ENCODE peak calls at places on chromosomes 16 and 17, in five cellular contexts. One of them, this sample, is unnamed.

GRCh38 chr16:79261461-79261860 is 339.1 kb downstream of the MAF start:
- DNase-seq in adrenal gland: peak; percentile 50
- DNase-seq in prostate gland: no peak
- DNase-seq in lower lobe of right lung: peak; percentile 64
- DNase-seq in MM.1S: no peak
- DNase-seq in this sample: no peak

GRCh38 chr16:65414284-65414984 is 292.6 kb upstream of the CDH11 start:
- DNase-seq in adrenal gland: peak; percentile 82
- DNase-seq in prostate gland: no peak
- DNase-seq in lower lobe of right lung: no peak
- DNase-seq in MM.1S: peak; percentile 72
- DNase-seq in this sample: no peak

GRCh38 chr17:74235040-74235581 is 21.7 kb downstream of the TTYH2 start:
- DNase-seq in adrenal gland: no peak
- DNase-seq in prostate gland: no peak
- DNase-seq in lower lobe of right lung: no peak
- DNase-seq in MM.1S: peak; percentile 33
- DNase-seq in this sample: no peak

GRCh38 chr17:44439168-44439567 is 49.7 kb upstream of the ITGA2B start:
- DNase-seq in adrenal gland: no peak
- DNase-seq in prostate gland: no peak
- DNase-seq in lower lobe of right lung: no peak
- DNase-seq in MM.1S: no peak
- DNase-seq in this sample: no peak

GRCh38 chr16:83948914-83949723 is 3.9 kb upstream of the OSGIN1 start:
- DNase-seq in adrenal gland: no peak
- DNase-seq in prostate gland: no peak
- DNase-seq in lower lobe of right lung: no peak
- DNase-seq in MM.1S: no peak
- DNase-seq in this sample: no peak

GRCh38 chr16:87708881-87709638 is 56.7 kb downstream of the KLHDC4 start:
- DNase-seq in adrenal gland: no peak
- DNase-seq in prostate gland: no peak
- DNase-seq in lower lobe of right lung: no peak
- DNase-seq in MM.1S: no peak
- DNase-seq in this sample: no peak

GRCh38 chr17:58414596-58414997 is 2.7 kb downstream of the RNF43 start:
- DNase-seq in adrenal gland: no peak
- DNase-seq in prostate gland: no peak
- DNase-seq in lower lobe of right lung: no peak
- DNase-seq in MM.1S: no peak
- DNase-seq in this sample: no peak

GRCh38 chr17:65228734-65229390 is 91.7 kb downstream of the RGS9 start:
- DNase-seq in adrenal gland: no peak
- DNase-seq in prostate gland: no peak
- DNase-seq in lower lobe of right lung: no peak
- DNase-seq in MM.1S: no peak
- DNase-seq in this sample: peak; percentile 85

GRCh38 chr16:87657621-87658192 is 55.4 kb downstream of the JPH3 start:
- DNase-seq in adrenal gland: no peak
- DNase-seq in prostate gland: no peak
- DNase-seq in lower lobe of right lung: no peak
- DNase-seq in MM.1S: no peak
- DNase-seq in this sample: no peak

GRCh38 chr17:39601758-39602532 is 5.8 kb downstream of the NEUROD2 start:
- DNase-seq in adrenal gland: no peak
- DNase-seq in prostate gland: no peak
- DNase-seq in lower lobe of right lung: no peak
- DNase-seq in MM.1S: no peak
- DNase-seq in this sample: no peak

GRCh38 chr16:23847938-23848337 is 12.2 kb downstream of the PRKCB start:
- DNase-seq in adrenal gland: no peak
- DNase-seq in prostate gland: no peak
- DNase-seq in lower lobe of right lung: no peak
- DNase-seq in MM.1S: no peak
- DNase-seq in this sample: no peak

GRCh38 chr17:2259769-2260536 is 43.6 kb downstream of the SMG6 start:
- DNase-seq in adrenal gland: no peak
- DNase-seq in prostate gland: no peak
- DNase-seq in lower lobe of right lung: no peak
- DNase-seq in MM.1S: peak; percentile 89
- DNase-seq in this sample: no peak

GRCh38 chr16:30923554-30924085 is at the start of gene FBXL19:
- DNase-seq in adrenal gland: peak; percentile 11
- DNase-seq in prostate gland: no peak
- DNase-seq in lower lobe of right lung: peak; percentile 62
- DNase-seq in MM.1S: no peak
- DNase-seq in this sample: peak; percentile 53

GRCh38 chr16:10663146-10663545 is 31.6 kb downstream of the TEKT5 start:
- DNase-seq in adrenal gland: no peak
- DNase-seq in prostate gland: no peak
- DNase-seq in lower lobe of right lung: no peak
- DNase-seq in MM.1S: no peak
- DNase-seq in this sample: no peak

GRCh38 chr17:4179071-4179470 is 36.1 kb downstream of the CYB5D2 start:
- DNase-seq in adrenal gland: no peak
- DNase-seq in prostate gland: no peak
- DNase-seq in lower lobe of right lung: no peak
- DNase-seq in MM.1S: no peak
- DNase-seq in this sample: no peak

GRCh38 chr17:76805319-76805718 is 62.9 kb upstream of the MGAT5B start:
- DNase-seq in adrenal gland: no peak
- DNase-seq in prostate gland: no peak
- DNase-seq in lower lobe of right lung: no peak
- DNase-seq in MM.1S: no peak
- DNase-seq in this sample: no peak

GRCh38 chr17:46925185-46925858 is 2.4 kb downstream of the GOSR2 start:
- DNase-seq in adrenal gland: no peak
- DNase-seq in prostate gland: no peak
- DNase-seq in lower lobe of right lung: no peak
- DNase-seq in MM.1S: no peak
- DNase-seq in this sample: no peak
- H3K4me1 ChIP-seq in adrenal gland: peaks cover 14% of the 10 kb centered on the region
- H3K4me1 ChIP-seq in prostate gland: no peaks in the 10 kb centered on the region
- H3K4me1 ChIP-seq in lower lobe of right lung: peaks cover 59% of the 10 kb centered on the region
- H3K4me1 ChIP-seq in MM.1S: peaks cover 22% of the 10 kb centered on the region
- H3K4me1 ChIP-seq in this sample: peaks cover 16% of the 10 kb centered on the region

GRCh38 chr16:75379911-75380847 is 53.1 kb downstream of the CFDP1 start:
- DNase-seq in adrenal gland: no peak
- DNase-seq in prostate gland: no peak
- DNase-seq in lower lobe of right lung: peak; percentile 54
- DNase-seq in MM.1S: peak; percentile 56
- DNase-seq in this sample: no peak
- H3K4me1 ChIP-seq in adrenal gland: no peaks in the 10 kb centered on the region
- H3K4me1 ChIP-seq in prostate gland: no peaks in the 10 kb centered on the region
- H3K4me1 ChIP-seq in lower lobe of right lung: peaks cover 44% of the 10 kb centered on the region
- H3K4me1 ChIP-seq in MM.1S: peaks cover 14% of the 10 kb centered on the region
- H3K4me1 ChIP-seq in this sample: no peaks in the 10 kb centered on the region

GRCh38 chr16:684067-684794 is at the start of gene JMJD8:
- DNase-seq in adrenal gland: peak; percentile 98
- DNase-seq in prostate gland: peak; percentile 96
- DNase-seq in lower lobe of right lung: peak; percentile 99
- DNase-seq in MM.1S: peak; percentile 90
- DNase-seq in this sample: peak; percentile 99

GRCh38 chr16:682493-683395 is 1.4 kb downstream of the JMJD8 start:
- DNase-seq in adrenal gland: no peak
- DNase-seq in prostate gland: no peak
- DNase-seq in lower lobe of right lung: no peak
- DNase-seq in MM.1S: no peak
- DNase-seq in this sample: no peak

GRCh38 chr16:681746-682427 is 1.7 kb downstream of the STUB1 start:
- DNase-seq in adrenal gland: no peak
- DNase-seq in prostate gland: no peak
- DNase-seq in lower lobe of right lung: no peak
- DNase-seq in MM.1S: no peak
- DNase-seq in this sample: peak; percentile 47

GRCh38 chr16:684961-685696 is 995 bp upstream of the JMJD8 start:
- DNase-seq in adrenal gland: no peak
- DNase-seq in prostate gland: no peak
- DNase-seq in lower lobe of right lung: peak; percentile 61
- DNase-seq in MM.1S: no peak
- DNase-seq in this sample: no peak

DNA sequence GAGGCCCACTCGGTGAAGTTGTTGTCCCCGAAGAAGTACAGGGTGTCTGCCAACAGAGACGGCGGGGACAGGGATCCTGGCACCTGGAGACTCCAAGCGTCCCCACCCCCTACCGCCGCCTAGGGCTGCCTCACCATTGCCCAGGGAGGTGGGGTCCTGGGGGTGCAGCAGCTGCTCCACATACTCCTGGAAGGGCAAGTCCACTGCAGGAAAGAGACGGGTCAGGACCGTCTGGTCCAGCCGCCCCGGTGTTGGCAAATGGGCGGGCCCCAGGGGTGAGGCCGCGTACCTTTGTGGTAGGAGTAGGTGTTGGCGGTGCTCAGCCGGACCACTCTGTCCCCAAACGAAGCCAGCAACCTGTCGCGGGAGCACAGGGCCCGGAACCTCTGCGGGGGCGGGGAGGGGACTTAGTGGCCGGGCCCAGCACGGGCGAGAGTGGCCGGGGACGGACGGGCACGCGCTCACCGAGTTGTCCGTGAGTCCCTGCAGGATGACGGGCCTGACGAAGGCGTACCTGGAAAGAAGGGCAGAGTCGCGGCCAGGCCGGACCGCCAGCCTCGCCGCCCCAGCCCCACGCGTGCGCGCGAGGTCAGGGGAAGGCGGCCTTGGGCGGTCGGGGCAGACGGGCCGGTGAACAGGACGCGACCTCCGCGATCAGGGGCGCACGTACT is 603 bp downstream of the JMJD8 start:
- DNase-seq in adrenal gland: peak; percentile 39
- DNase-seq in prostate gland: no peak
- DNase-seq in lower lobe of right lung: no peak
- DNase-seq in MM.1S: no peak
- DNase-seq in this sample: no peak
- H3K4me1 ChIP-seq in adrenal gland: peaks cover 27% of the 10 kb centered on the region
- H3K4me1 ChIP-seq in prostate gland: peaks cover 25% of the 10 kb centered on the region
- H3K4me1 ChIP-seq in lower lobe of right lung: peaks cover 57% of the 10 kb centered on the region
- H3K4me1 ChIP-seq in MM.1S: peaks cover 8% of the 10 kb centered on the region
- H3K4me1 ChIP-seq in this sample: peaks cover 15% of the 10 kb centered on the region

DNA sequence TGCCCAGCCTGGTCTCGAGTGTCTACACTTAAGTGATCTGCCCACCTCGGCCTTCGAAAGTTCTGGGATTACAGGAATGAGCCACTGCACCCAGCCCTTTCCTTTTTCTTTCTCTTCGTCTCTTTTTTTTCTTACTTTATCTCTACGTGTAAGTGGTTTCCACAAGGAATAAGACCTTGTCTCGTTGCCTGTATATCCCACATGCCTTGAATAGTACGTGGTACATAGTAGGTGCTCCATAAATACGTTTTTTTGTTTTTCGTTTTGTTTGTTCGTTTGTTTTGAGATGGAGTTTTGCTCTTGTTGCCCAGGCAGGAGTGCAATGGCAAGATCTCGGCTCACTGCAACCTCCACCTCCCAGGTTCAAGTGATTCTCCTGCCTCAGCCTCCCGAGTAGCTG is 86.0 kb downstream of the YPEL2 start:
- DNase-seq in adrenal gland: no peak
- DNase-seq in prostate gland: no peak
- DNase-seq in lower lobe of right lung: no peak
- DNase-seq in MM.1S: no peak
- DNase-seq in this sample: no peak
- H3K4me1 ChIP-seq in adrenal gland: peaks cover 3% of the 10 kb centered on the region
- H3K4me1 ChIP-seq in prostate gland: no peaks in the 10 kb centered on the region
- H3K4me1 ChIP-seq in lower lobe of right lung: no peaks in the 10 kb centered on the region
- H3K4me1 ChIP-seq in MM.1S: peaks cover 15% of the 10 kb centered on the region
- H3K4me1 ChIP-seq in this sample: peaks cover 11% of the 10 kb centered on the region

GRCh38 chr16:48561960-48562393 is 48.0 kb downstream of the N4BP1 start:
- DNase-seq in adrenal gland: peak; percentile 45
- DNase-seq in prostate gland: no peak
- DNase-seq in lower lobe of right lung: no peak
- DNase-seq in MM.1S: no peak
- DNase-seq in this sample: no peak
- H3K4me1 ChIP-seq in adrenal gland: peaks cover 17% of the 10 kb centered on the region
- H3K4me1 ChIP-seq in prostate gland: no peaks in the 10 kb centered on the region
- H3K4me1 ChIP-seq in lower lobe of right lung: peaks cover 59% of the 10 kb centered on the region
- H3K4me1 ChIP-seq in MM.1S: peaks cover 2% of the 10 kb centered on the region
- H3K4me1 ChIP-seq in this sample: no peaks in the 10 kb centered on the region

GRCh38 chr16:85166699-85167588 is 54.7 kb upstream of the CIBAR2 start:
- DNase-seq in adrenal gland: no peak
- DNase-seq in prostate gland: no peak
- DNase-seq in lower lobe of right lung: peak; percentile 29
- DNase-seq in MM.1S: no peak
- DNase-seq in this sample: no peak

GRCh38 chr16:85169333-85170065 is 57.2 kb upstream of the CIBAR2 start:
- DNase-seq in adrenal gland: peak; percentile 47
- DNase-seq in prostate gland: no peak
- DNase-seq in lower lobe of right lung: peak; percentile 38
- DNase-seq in MM.1S: no peak
- DNase-seq in this sample: peak; percentile 57

GRCh38 chr16:85170066-85171003 is 58.1 kb upstream of the CIBAR2 start:
- DNase-seq in adrenal gland: no peak
- DNase-seq in prostate gland: no peak
- DNase-seq in lower lobe of right lung: peak; percentile 22
- DNase-seq in MM.1S: no peak
- DNase-seq in this sample: peak; percentile 43

GRCh38 chr16:85167589-85168537 is 55.6 kb upstream of the CIBAR2 start:
- DNase-seq in adrenal gland: no peak
- DNase-seq in prostate gland: no peak
- DNase-seq in lower lobe of right lung: peak; percentile 41
- DNase-seq in MM.1S: no peak
- DNase-seq in this sample: no peak

DNA sequence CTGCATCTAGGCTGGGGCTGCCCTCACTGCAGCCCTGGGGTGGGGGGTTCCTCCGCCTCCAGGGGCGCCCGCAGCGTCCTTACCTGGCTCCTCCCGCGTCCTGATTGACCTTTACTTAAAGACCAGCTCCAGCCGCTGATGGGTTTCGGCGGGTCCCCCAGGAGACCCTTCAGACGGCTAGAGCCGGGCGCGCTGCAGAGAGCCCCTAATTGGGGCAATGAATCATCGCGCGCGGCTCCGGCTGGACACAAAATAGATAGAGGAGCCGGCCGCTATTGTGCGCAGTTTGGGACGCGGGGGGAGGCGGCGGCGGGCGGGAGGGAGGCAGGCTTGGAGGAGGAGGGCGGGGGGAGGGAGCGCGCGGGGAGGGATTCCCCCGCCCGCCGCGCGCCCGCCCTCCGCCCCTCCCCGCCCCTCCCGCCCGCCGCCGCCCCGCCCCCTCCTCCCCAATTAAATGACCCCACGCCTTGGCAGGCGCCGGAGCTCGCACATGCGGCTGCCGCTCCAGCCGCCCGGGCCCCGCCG is 56.5 kb upstream of the CIBAR2 start:
- DNase-seq in adrenal gland: peak; percentile 80
- DNase-seq in prostate gland: no peak
- DNase-seq in lower lobe of right lung: peak; percentile 48
- DNase-seq in MM.1S: no peak
- DNase-seq in this sample: peak; percentile 78
- H3K4me1 ChIP-seq in adrenal gland: peaks cover 41% of the 10 kb centered on the region
- H3K4me1 ChIP-seq in prostate gland: no peaks in the 10 kb centered on the region
- H3K4me1 ChIP-seq in lower lobe of right lung: peaks cover 63% of the 10 kb centered on the region
- H3K4me1 ChIP-seq in MM.1S: no peaks in the 10 kb centered on the region
- H3K4me1 ChIP-seq in this sample: peaks cover 27% of the 10 kb centered on the region